ENCODE peak calls at places on chromosomes 2 and 18, in ten cellular contexts. Q, K, W, G, L, Y, B, D, F and H are unnamed samples.
A peak's percentile ranks its signal among the peaks of the same experiment; 100 is the strongest.

GRCh38 chr2:65299246-65299645 is 71.6 kb downstream of the ACTR2 start:
- DNase-seq in Q (no peak), K (no peak), W (peak; percentile 52), G (no peak), L (no peak), Y (no peak), B (no peak), D (no peak), F (peak; percentile 43), H (peak; percentile 44)

GRCh38 chr2:202269585-202269984 is 4.0 kb downstream of the NOP58 start:
- DNase-seq in Q (peak; percentile 34), K (no peak), W (no peak), G (no peak), L (no peak), Y (no peak), B (no peak), D (peak; percentile 58), F (no peak), H (no peak)

GRCh38 chr2:925309-925708 is 25.3 kb upstream of the SNTG2 start:
- DNase-seq in Q (no peak), K (no peak), W (no peak), G (no peak), L (no peak), Y (no peak), B (no peak), D (no peak), F (no peak), H (no peak)

GRCh38 chr2:239379641-239380170 is 21.1 kb downstream of the HDAC4 start:
- DNase-seq in Q (no peak), K (peak; percentile 76), W (no peak), G (no peak), L (no peak), Y (no peak), B (no peak), D (no peak), F (no peak), H (no peak)

GRCh38 chr2:125837108-125837507 is 818.9 kb upstream of the GYPC start:
- DNase-seq in Q (no peak), K (no peak), W (no peak), G (no peak), L (no peak), Y (no peak), B (peak; percentile 22), D (no peak), F (no peak), H (no peak)

GRCh38 chr2:169573974-169574299 is 272 bp upstream of the FASTKD1 start:
- DNase-seq in Q (no peak), K (no peak), W (no peak), G (no peak), L (no peak), Y (no peak), B (no peak), D (no peak), F (no peak), H (no peak)

GRCh38 chr2:23571066-23571465 is 186.1 kb downstream of the KLHL29 start:
- DNase-seq in Q (no peak), K (no peak), W (no peak), G (no peak), L (no peak), Y (no peak), B (no peak), D (no peak), F (no peak), H (no peak)

GRCh38 chr2:186349508-186349907 is 136.6 kb upstream of the ZC3H15 start:
- DNase-seq in Q (peak; percentile 65), K (no peak), W (peak; percentile 87), G (no peak), L (peak; percentile 12), Y (no peak), B (no peak), D (peak; percentile 15), F (peak; percentile 95), H (no peak)

GRCh38 chr2:240998706-240999000 is 235 bp downstream of the SNED1 start:
- DNase-seq in Q (no peak), K (no peak), W (no peak), G (no peak), L (no peak), Y (no peak), B (no peak), D (no peak), F (no peak), H (no peak)

GRCh38 chr18:8662574-8663255 is 42.6 kb upstream of the MTCL1 start:
- DNase-seq in Q (no peak), K (no peak), W (no peak), G (no peak), L (no peak), Y (no peak), B (no peak), D (no peak), F (no peak), H (no peak)

GRCh38 chr2:170878061-170878460 is 51.0 kb upstream of the GORASP2 start:
- DNase-seq in Q (no peak), K (no peak), W (no peak), G (no peak), L (no peak), Y (no peak), B (no peak), D (no peak), F (no peak), H (no peak)

DNA sequence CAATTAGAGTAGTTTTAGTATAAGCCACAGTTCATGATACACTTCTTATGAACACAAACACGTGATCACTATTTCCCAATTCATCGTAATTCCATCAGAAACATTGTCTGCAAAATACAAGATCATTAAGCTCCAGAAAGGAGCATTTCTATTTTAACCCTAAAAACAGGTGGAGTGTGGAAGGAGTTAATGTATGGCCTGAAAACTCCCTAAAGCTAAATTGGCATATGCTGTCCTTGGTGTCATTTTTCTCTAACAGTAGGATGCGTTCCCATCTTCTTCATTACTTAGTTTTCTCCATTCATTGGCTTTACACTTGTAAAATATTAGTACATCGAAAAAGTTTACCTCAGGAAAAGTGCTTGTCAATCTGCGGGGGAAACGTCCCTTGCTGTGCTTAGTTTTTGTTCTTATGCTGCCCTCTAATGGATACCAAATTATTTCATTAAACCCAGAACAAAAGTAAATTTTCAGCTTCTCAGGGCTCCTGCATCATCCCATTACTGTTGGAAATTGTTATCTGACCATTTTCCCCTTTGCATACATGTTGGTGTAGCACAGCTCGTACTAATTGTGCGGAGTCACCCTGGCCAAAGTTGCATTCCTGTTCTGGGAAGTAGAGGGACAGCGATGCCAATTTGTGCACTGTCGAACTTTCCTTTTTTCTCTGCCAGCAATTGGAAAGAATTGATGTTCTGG is 153.4 kb downstream of the GPD2 start:
- DNase-seq in Q (peak; percentile 58), K (no peak), W (peak; percentile 21), G (no peak), L (peak; percentile 6), Y (no peak), B (no peak), D (peak; percentile 5), F (peak; percentile 75), H (peak; percentile 42)
- TF ChIP-seq CTCF in Q (peak; percentile 67), K (peak; percentile 11), W (peak; percentile 57), G (peak; percentile 54), L (peak; percentile 28), Y (peak; percentile 68), B (peak; percentile 31), D (peak; percentile 36), F (peak; percentile 50), H (peak; percentile 18)

GRCh38 chr2:165927353-165927752 is 26.2 kb downstream of the TTC21B start:
- DNase-seq in Q (no peak), K (no peak), W (no peak), G (no peak), L (no peak), Y (no peak), B (no peak), D (no peak), F (no peak), H (no peak)

GRCh38 chr2:165924950-165925349 is 28.6 kb downstream of the TTC21B start:
- DNase-seq in Q (no peak), K (no peak), W (no peak), G (no peak), L (no peak), Y (no peak), B (no peak), D (no peak), F (no peak), H (no peak)

GRCh38 chr2:165933211-165933610 is 20.4 kb downstream of the TTC21B start:
- DNase-seq in Q (no peak), K (no peak), W (no peak), G (no peak), L (no peak), Y (no peak), B (no peak), D (no peak), F (no peak), H (no peak)

DNA sequence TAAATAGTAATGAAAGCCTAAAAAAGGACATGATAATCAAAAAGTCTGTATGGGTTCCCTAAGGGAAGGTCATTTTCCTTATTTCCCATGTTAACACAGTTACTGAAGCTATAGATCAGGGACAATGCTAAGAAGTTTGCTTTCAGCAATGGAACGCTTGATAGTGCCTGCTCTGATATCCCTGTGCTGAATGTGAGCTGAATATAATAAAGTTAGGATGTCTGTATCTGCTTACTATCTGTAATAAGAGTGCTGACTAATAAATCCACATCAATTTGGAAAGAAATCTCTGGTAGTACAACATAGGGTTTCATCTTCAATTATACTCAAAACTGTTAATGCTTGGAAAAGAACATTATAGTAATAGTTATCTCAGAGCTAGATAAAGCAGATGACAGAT is 25.8 kb downstream of the TTC21B start:
- DNase-seq in Q (no peak), K (no peak), W (no peak), G (no peak), L (no peak), Y (no peak), B (no peak), D (no peak), F (no peak), H (no peak)
- TF ChIP-seq CTCF in Q (no peak), K (no peak), W (no peak), G (no peak), L (no peak), Y (no peak), B (no peak), D (no peak), F (no peak), H (no peak)

DNA sequence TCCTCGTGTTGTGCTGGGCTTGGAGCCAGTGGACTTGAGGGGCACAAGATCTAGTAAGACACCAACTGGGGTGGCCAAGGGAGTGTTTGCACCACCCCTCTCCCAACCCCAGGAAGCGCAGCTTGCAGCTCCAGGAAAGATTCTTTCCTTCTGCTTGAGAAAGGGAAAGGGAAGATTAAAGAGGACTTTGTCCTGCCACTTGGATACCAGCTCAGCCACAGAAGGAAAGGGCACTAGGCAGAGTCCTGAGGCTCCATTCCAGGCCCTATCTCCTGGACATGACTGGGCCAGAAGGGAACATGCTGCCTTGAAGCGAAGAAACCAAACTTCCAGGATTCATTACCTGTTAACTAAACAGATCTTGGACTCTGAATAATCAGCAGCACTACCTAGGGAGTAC is 44.9 kb upstream of the UGP2 start:
- DNase-seq in Q (no peak), K (no peak), W (no peak), G (no peak), L (no peak), Y (no peak), B (no peak), D (no peak), F (no peak), H (no peak)
- TF ChIP-seq CTCF in Q (no peak), K (no peak), W (no peak), G (no peak), L (no peak), Y (no peak), B (no peak), D (no peak), F (no peak), H (no peak)

DNA sequence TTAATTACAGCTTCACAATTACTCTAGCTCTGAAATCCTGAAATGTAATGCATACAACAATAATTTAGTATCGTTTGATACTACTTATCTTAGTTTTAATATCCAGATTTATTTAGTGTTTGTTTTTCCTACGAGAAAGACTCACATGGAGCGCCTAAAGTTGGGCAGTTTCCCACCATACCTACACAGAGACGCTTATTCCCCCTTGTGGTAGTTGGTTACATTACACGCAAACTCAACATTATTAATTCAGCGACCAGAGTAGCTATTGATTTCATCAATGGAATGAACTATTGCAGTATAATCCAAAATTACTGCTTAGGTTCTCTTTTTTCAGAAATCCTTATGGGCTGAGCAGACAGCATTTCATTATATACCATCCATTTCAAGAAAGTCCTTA is 164.0 kb upstream of the REG3G start:
- DNase-seq in Q (no peak), K (no peak), W (no peak), G (no peak), L (no peak), Y (no peak), B (no peak), D (peak; percentile 7), F (no peak), H (peak; percentile 6)
- TF ChIP-seq CTCF in Q (no peak), K (no peak), W (peak; percentile 27), G (peak; percentile 32), L (peak; percentile 25), Y (no peak), B (no peak), D (no peak), F (no peak), H (peak; percentile 26)